ENCODE peak calls at places on chromosome 14, in six cellular contexts. T is upper lobe of right lung; C is OCI-LY7; B is CD8-positive, alpha-beta T cell; R is mammary epithelial cell; W is mucosa of descending colon. E is an unnamed sample.

GRCh38 chr14:32472081-32472480 is 143.0 kb downstream of the AKAP6 start:
- DNase-seq in T (no peak), W (peak), B (no peak), C (no peak), R (no peak), E (no peak)

GRCh38 chr14:64249363-64249762 is 44.8 kb downstream of the ESR2 start:
- DNase-seq in T (no peak), W (no peak), B (no peak), C (no peak), R (no peak), E (no peak)

GRCh38 chr14:59213368-59214315 is 25.2 kb downstream of the DAAM1 start:
- DNase-seq in W (no peak), T (no peak), R (no peak), B (no peak), C (no peak), E (no peak)

GRCh38 chr14:69547701-69548348 is 26.8 kb downstream of the CCDC177 start:
- DNase-seq in C (no peak), T (no peak), B (no peak), W (no peak), R (no peak), E (no peak)

GRCh38 chr14:90547250-90547649 is 150.4 kb downstream of the CALM1 start:
- DNase-seq in W (no peak), C (no peak), T (no peak), B (no peak), R (no peak), E (no peak)

GRCh38 chr14:69712637-69713088 is 54.3 kb upstream of the SRSF5 start:
- DNase-seq in W (peak), T (peak), B (no peak), R (peak), C (no peak), E (no peak)

GRCh38 chr14:95463173-95463901 is 53.1 kb downstream of the SYNE3 start:
- DNase-seq in B (peak), C (peak), W (peak), R (no peak), T (no peak), E (no peak)

GRCh38 chr14:81523016-81523415 is 10.6 kb downstream of the SEL1L start:
- DNase-seq in C (no peak), T (no peak), R (no peak), B (no peak), W (no peak), E (no peak)

GRCh38 chr14:104652386-104652785 is 37.0 kb upstream of the INF2 start:
- DNase-seq in R (no peak), T (no peak), W (no peak), B (no peak), C (no peak), E (no peak)

GRCh38 chr14:95515080-95515489 is 1.4 kb downstream of the SYNE3 start:
- DNase-seq in C (no peak), W (peak), T (no peak), R (no peak), B (peak), E (no peak)

GRCh38 chr14:104130974-104131651 is 7.3 kb upstream of the KIF26A start:
- DNase-seq in B (no peak), R (no peak), T (peak), C (peak), W (peak), E (peak)

GRCh38 chr14:93725993-93726392 is 62.3 kb downstream of the PRIMA1 start:
- DNase-seq in W (no peak), T (peak), B (no peak), R (no peak), C (no peak), E (no peak)

GRCh38 chr14:38553586-38553985 is 297.7 kb upstream of the CLEC14A start:
- DNase-seq in C (no peak), R (no peak), T (no peak), B (no peak), W (no peak), E (peak)

GRCh38 chr14:76985540-76986260 is 42.8 kb downstream of the IRF2BPL start:
- DNase-seq in R (no peak), C (no peak), B (no peak), T (no peak), W (no peak), E (peak)

GRCh38 chr14:31106768-31107167 is 80.6 kb upstream of the STRN3 start:
- DNase-seq in W (no peak), C (no peak), R (no peak), B (no peak), T (no peak), E (peak)

GRCh38 chr14:87995500-87996275 is 2.7 kb upstream of the GALC start:
- DNase-seq in T (no peak), B (no peak), W (no peak), R (no peak), C (no peak), E (no peak)

GRCh38 chr14:104714681-104715080 is 9.3 kb upstream of the ADSS1 start:
- DNase-seq in W (no peak), B (no peak), T (no peak), R (no peak), C (no peak), E (no peak)

GRCh38 chr14:69690042-69690441 is 76.9 kb upstream of the SRSF5 start:
- DNase-seq in W (no peak), T (no peak), B (no peak), C (no peak), R (no peak), E (no peak)

GRCh38 chr14:91911474-91912032 is 35.9 kb downstream of the FBLN5 start:
- DNase-seq in T (no peak), W (no peak), C (peak), R (peak), B (peak), E (no peak)
- TF ChIP-seq CTCF in T (peak), W (peak), C (peak), R (peak), B (peak), E (peak)

GRCh38 chr14:34407951-34408350 is 54.1 kb downstream of the SPTSSA start:
- DNase-seq in B (no peak), C (no peak), W (no peak), T (no peak), R (no peak), E (no peak)

GRCh38 chr14:34398024-34398423 is 64.0 kb downstream of the SPTSSA start:
- DNase-seq in T (no peak), B (no peak), W (no peak), C (no peak), R (no peak), E (no peak)

DNA sequence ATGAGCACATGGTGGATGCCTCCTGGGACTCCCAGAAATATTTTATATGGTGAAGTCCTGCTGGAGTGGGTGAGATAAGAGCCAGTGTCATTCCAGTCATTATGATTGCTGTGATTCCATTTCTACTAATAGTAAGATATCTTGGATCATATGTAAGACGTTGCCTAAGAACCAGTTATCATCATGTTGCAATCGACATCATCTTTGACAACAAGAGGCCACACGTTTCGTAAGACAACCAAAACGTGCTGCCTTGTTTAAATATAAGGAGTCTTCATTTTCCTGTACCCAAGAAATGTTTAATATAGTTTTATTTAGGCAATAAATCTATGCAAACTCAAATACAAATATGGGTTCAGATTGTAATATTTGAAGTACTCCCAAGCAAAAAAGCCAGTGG is 58.4 kb downstream of the SPTSSA start:
- DNase-seq in B (no peak), W (no peak), R (no peak), T (no peak), C (no peak), E (no peak)
- TF ChIP-seq CTCF in B (no peak), W (no peak), R (no peak), T (no peak), C (no peak), E (no peak)

GRCh38 chr14:35875296-35875695 is 49.2 kb downstream of the BRMS1L start:
- DNase-seq in B (no peak), R (no peak), C (no peak), W (no peak), T (no peak), E (no peak)
- TF ChIP-seq CTCF in B (no peak), R (no peak), C (no peak), W (no peak), T (no peak), E (no peak)

GRCh38 chr14:67395086-67395875 is 16.7 kb downstream of the PLEK2 start:
- DNase-seq in C (no peak), R (no peak), W (no peak), B (no peak), T (no peak), E (no peak)

GRCh38 chr14:67392728-67393314 is 19.1 kb downstream of the PLEK2 start:
- DNase-seq in W (no peak), C (no peak), T (no peak), B (no peak), R (no peak), E (no peak)

GRCh38 chr14:67395876-67396189 is 16.1 kb downstream of the PLEK2 start:
- DNase-seq in R (no peak), C (no peak), T (no peak), W (no peak), B (no peak), E (no peak)

GRCh38 chr14:67392123-67392522 is 19.8 kb downstream of the PLEK2 start:
- DNase-seq in B (no peak), T (no peak), W (no peak), C (no peak), R (no peak), E (no peak)

DNA sequence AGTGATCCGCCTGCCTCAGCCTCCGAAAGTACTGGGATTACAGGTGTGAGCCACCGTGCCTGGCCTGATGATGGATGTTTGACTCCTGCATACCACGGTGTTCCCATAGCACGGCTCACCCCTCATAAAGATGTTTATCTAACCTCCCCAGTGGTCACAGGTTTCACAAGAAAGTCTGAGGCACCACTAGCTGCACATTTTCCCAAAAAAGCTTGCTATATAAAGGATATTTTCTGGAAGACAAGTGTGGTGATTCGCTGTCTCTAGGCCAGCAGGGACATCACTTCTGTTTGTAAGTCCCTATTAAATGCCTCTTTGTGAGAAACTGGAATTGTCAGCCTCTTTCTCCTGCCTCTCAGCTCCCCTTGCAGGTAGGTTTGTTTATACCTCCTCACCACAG is 18.3 kb downstream of the PLEK2 start:
- DNase-seq in R (peak), B (no peak), C (no peak), W (no peak), T (no peak), E (no peak)
- TF ChIP-seq CTCF in R (no peak), B (no peak), C (no peak), W (no peak), T (no peak), E (no peak)

DNA sequence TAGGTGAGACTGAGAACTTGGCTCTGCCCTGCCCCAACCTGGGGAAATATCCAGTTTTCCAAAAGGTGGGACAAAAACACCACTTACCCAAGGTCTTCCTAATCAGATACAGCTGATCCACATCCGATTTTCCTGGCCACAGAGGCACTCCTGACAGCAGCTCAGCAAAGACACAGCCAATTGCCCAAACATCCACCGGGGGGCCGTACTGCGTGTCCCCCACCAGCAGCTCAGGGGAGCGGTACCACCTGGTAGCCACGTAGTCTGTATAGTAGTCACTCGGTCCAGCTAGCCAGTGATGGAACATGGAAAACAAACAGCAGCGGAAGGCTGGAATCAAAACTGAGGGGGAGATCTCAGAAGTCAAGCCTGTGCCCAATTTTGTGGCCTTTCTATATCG is 28.8 kb downstream of the DMAC2L start:
- DNase-seq in B (no peak), R (no peak), T (no peak), C (peak), W (no peak), E (no peak)
- TF ChIP-seq CTCF in B (no peak), R (peak), T (no peak), C (peak), W (no peak), E (peak)

GRCh38 chr14:24690492-24690891 is 56.5 kb upstream of the GZMB start:
- DNase-seq in B (no peak), T (no peak), C (peak), R (no peak), W (no peak), E (no peak)
- TF ChIP-seq CTCF in B (no peak), T (no peak), C (peak), R (no peak), W (no peak), E (no peak)

DNA sequence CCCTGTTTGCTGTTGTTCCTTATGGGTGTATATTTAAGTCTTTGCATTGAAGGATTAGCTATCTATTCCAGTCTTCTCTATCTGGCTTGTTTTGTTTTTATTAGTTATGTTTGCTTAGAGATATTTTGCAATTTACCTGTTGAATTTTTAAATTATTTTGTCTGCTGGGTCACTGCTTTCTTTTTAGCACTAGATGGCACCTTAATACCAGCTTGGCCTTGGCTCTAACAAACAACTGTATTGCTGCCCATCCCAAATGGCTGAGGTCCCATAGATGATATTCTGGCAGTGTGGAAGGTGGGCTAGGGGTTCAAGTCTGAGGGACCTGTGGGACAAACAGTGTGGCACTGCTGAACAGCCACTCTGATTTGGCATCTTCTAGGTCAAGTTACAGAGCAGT is 144.0 kb upstream of the FBXO33 start:
- DNase-seq in C (no peak), R (no peak), T (no peak), W (no peak), B (no peak), E (no peak)
- TF ChIP-seq CTCF in C (peak), R (no peak), T (no peak), W (no peak), B (no peak), E (no peak)

DNA sequence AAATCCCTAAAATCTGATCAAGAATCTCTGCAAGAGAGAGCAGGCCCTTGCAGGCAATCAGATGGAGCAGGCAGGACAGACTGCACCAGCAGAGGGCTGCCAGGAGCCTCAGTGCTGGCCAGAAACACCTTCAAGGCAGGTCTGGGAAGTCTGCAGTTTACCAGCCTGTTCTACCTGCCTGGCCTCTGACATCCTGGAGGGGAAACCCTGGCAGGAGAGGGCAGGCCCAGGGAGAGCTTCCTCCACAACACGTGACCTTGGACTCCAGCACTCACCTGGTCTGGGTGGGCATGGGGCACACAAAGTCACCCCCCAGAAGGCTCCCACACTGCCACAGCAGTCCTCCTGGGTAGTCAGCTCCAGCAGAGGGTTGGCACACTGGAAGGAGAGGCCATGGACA is 56.0 kb downstream of the ISCA2 start:
- DNase-seq in T (no peak), C (no peak), W (no peak), R (peak), B (no peak), E (no peak)
- TF ChIP-seq CTCF in T (peak), C (no peak), W (no peak), R (peak), B (no peak), E (peak)

GRCh38 chr14:102770147-102770909 is 6.9 kb upstream of the TRAF3 start:
- DNase-seq in R (no peak), B (no peak), T (no peak), C (no peak), W (peak), E (no peak)

GRCh38 chr14:102770910-102771543 is 6.2 kb upstream of the TRAF3 start:
- DNase-seq in C (no peak), T (no peak), B (no peak), W (peak), R (no peak), E (no peak)

GRCh38 chr14:102774391-102775153 is 2.7 kb upstream of the TRAF3 start:
- DNase-seq in T (no peak), B (peak), W (peak), R (peak), C (peak), E (peak)

GRCh38 chr14:102775855-102776760 is 1.1 kb upstream of the TRAF3 start:
- DNase-seq in B (peak), R (peak), W (peak), T (no peak), C (no peak), E (peak)

GRCh38 chr14:102772781-102773570 is 4.3 kb upstream of the TRAF3 start:
- DNase-seq in R (no peak), B (no peak), T (no peak), W (peak), C (peak), E (no peak)
- TF ChIP-seq CTCF in R (no peak), B (no peak), T (no peak), W (no peak), C (peak), E (peak)

DNA sequence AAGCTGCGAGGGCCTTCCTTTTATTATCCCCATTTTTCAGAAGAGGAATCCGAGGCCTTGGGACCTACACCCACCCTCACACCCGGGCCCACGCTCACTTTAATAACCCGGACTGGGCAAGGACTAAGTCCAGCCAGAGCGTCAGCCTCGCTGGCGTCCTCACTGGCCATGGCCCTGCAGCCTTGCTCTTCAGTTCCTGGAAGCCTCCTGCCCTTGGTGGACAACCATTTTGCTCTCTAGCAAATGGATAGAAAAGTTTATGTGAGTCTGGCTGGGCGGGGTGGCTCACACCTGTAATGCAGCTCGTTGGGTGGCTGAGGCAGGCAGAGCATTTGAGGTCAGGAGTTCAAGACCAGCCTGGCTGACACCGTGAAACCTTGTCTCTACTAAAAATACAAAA is 9.8 kb downstream of the RTL1 start:
- DNase-seq in C (no peak), T (peak), W (no peak), R (no peak), B (no peak), E (no peak)
- TF ChIP-seq CTCF in C (no peak), T (no peak), W (no peak), R (no peak), B (no peak), E (no peak)